ENCODE peak calls at places on chromosome 13, in ten cellular contexts. G is IMR-90; N is pancreas; Q is ascending aorta; I is Caco-2; C is tibial nerve; X is transverse colon; H is heart right ventricle; F is CD4-positive, CD25-positive, alpha-beta regulatory T cell; R is breast epithelium. M is an unnamed sample.
A peak's percentile ranks its signal among the peaks of the same experiment; 100 is the strongest.

GRCh38 chr13:50387124-50387581 is 371.9 kb downstream of the KCNRG start:
- DNase-seq in R (no peak), X (peak; percentile 50), I (peak; percentile 62), Q (peak; percentile 26), H (peak; percentile 52), N (peak; percentile 35), C (peak; percentile 49), G (peak; percentile 42), F (peak; percentile 47), M (peak; percentile 75)

GRCh38 chr13:41231786-41232185 is 31.6 kb downstream of the MTRF1 start:
- DNase-seq in X (peak; percentile 64), C (no peak), G (peak; percentile 37), H (no peak), F (no peak), I (no peak), Q (no peak), R (no peak), N (peak; percentile 93), M (peak; percentile 62)

GRCh38 chr13:39566216-39566869 is 36.6 kb downstream of the LHFPL6 start:
- DNase-seq in R (no peak), F (no peak), C (no peak), I (no peak), X (no peak), G (no peak), H (no peak), N (no peak), Q (no peak), M (no peak)

GRCh38 chr13:33433316-33433715 is 147.8 kb upstream of the STARD13 start:
- DNase-seq in X (no peak), G (no peak), C (no peak), I (no peak), F (no peak), N (no peak), R (no peak), H (no peak), Q (no peak), M (no peak)

GRCh38 chr13:72886272-72887062 is 104.5 kb downstream of the PIBF1 start:
- DNase-seq in N (no peak), C (no peak), X (no peak), Q (no peak), G (peak; percentile 30), I (no peak), F (no peak), H (no peak), R (no peak), M (no peak)

GRCh38 chr13:24617394-24618218 is 62.6 kb upstream of the ATP12A start:
- DNase-seq in H (no peak), I (peak; percentile 23), G (no peak), X (no peak), C (no peak), Q (no peak), R (no peak), N (no peak), F (no peak), M (no peak)

GRCh38 chr13:52925775-52926285 is 77.4 kb upstream of the PCDH8 start:
- DNase-seq in R (peak; percentile 87), G (no peak), X (no peak), H (peak; percentile 23), I (no peak), N (peak; percentile 14), Q (no peak), C (no peak), F (no peak), M (no peak)

GRCh38 chr13:79528356-79528755 is 47.4 kb downstream of the NDFIP2 start:
- DNase-seq in I (no peak), F (no peak), R (no peak), Q (no peak), H (no peak), X (no peak), N (no peak), G (peak; percentile 25), C (no peak), M (no peak)

GRCh38 chr13:50592412-50593145 is 250.9 kb downstream of the DLEU7 start:
- DNase-seq in H (no peak), N (no peak), F (no peak), C (no peak), Q (no peak), I (no peak), G (peak; percentile 87), R (no peak), X (no peak), M (no peak)

GRCh38 chr13:109734002-109734785 is 52.2 kb downstream of the IRS2 start:
- DNase-seq in Q (no peak), H (no peak), C (no peak), N (no peak), I (no peak), R (no peak), F (no peak), G (no peak), X (no peak), M (no peak)

GRCh38 chr13:19155321-19155861 is 26.2 kb downstream of the TUBA3C start:
- DNase-seq in Q (no peak), H (no peak), G (no peak), N (no peak), R (no peak), C (no peak), I (no peak), F (no peak), X (no peak), M (no peak)

GRCh38 chr13:19154843-19155242 is 26.8 kb downstream of the TUBA3C start:
- DNase-seq in F (no peak), G (no peak), R (no peak), C (no peak), Q (no peak), H (no peak), I (no peak), N (no peak), X (no peak), M (no peak)

GRCh38 chr13:19158006-19158405 is 23.6 kb downstream of the TUBA3C start:
- DNase-seq in X (no peak), C (no peak), G (no peak), F (no peak), R (no peak), H (no peak), N (no peak), I (no peak), Q (no peak), M (no peak)

GRCh38 chr13:19157461-19157860 is 24.2 kb downstream of the TUBA3C start:
- DNase-seq in C (no peak), G (no peak), R (no peak), N (no peak), X (no peak), Q (no peak), F (no peak), H (no peak), I (no peak), M (no peak)

DNA sequence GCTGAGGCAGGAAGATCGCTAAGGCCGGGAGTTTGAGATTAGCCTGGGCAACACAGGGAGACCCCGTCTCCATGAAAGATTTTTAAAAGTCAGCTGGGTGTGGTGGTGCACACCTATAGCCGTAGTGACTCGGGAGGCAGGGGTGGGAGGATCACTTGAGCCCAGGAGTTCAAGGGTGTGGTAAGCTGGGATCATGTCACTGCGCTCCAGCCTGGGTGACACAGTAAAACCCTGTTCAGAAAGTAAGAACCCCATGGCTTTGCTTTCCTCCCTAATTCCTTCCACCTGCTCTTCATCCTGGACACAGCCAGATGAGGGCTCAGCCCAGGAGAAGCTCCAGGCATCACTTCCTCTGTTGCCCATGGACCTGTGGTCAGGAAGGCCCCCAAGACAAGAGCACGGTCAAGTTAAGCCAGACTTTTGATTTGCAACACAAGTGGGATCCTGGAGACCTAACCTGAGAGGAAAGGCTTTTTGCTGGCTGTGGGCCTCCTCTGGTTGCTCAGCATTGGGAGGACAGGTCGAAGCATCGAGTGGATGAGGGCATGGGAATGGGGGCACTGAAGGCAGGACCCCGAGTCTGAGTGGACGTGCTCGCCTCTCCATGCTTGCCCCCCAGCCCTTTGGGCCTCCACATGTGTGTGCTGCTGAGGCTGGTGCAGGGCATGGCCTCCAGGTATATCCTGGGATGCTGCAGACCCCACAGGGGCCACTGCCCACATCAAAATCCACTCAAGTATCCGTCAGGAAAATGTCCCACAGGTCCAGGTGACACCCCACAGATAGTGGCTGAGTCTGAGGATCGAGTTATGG is 25.4 kb downstream of the TUBA3C start:
- DNase-seq in N (no peak), G (no peak), I (no peak), X (no peak), Q (no peak), F (no peak), R (no peak), H (no peak), C (no peak), M (no peak)
- H3K9me3 ChIP-seq in N (no peaks in the 10 kb centered on the region), G (peaks cover 73% of the 10 kb centered on the region), I (no peaks in the 10 kb centered on the region), X (no peaks in the 10 kb centered on the region), Q (no peaks in the 10 kb centered on the region), F (no peaks in the 10 kb centered on the region), R (peaks cover 11% of the 10 kb centered on the region), H (no peaks in the 10 kb centered on the region), C (no peaks in the 10 kb centered on the region), M (no peaks in the 10 kb centered on the region)

GRCh38 chr13:95982144-95982543 is 71.1 kb downstream of the UGGT2 start:
- DNase-seq in G (no peak), C (no peak), H (no peak), R (no peak), I (no peak), F (no peak), X (no peak), N (no peak), Q (no peak), M (no peak)
- H3K4me1 ChIP-seq in G (no peaks in the 10 kb centered on the region), C (no peaks in the 10 kb centered on the region), H (no peaks in the 10 kb centered on the region), R (no peaks in the 10 kb centered on the region), I (no peaks in the 10 kb centered on the region), F (no peaks in the 10 kb centered on the region), X (no peaks in the 10 kb centered on the region), N (no peaks in the 10 kb centered on the region), Q (no peaks in the 10 kb centered on the region), M (no peaks in the 10 kb centered on the region)

GRCh38 chr13:104460553-104460952 is 1394.3 kb upstream of the SLC10A2 start:
- DNase-seq in F (no peak), C (no peak), N (no peak), R (no peak), H (no peak), I (no peak), G (no peak), X (no peak), Q (no peak), M (no peak)

GRCh38 chr13:104466016-104466415 is 1399.8 kb upstream of the SLC10A2 start:
- DNase-seq in G (no peak), F (no peak), I (no peak), C (no peak), R (no peak), N (no peak), H (no peak), X (no peak), Q (no peak), M (no peak)

GRCh38 chr13:104461049-104461448 is 1394.8 kb upstream of the SLC10A2 start:
- DNase-seq in X (no peak), R (no peak), I (no peak), F (no peak), C (no peak), G (no peak), Q (no peak), H (no peak), N (no peak), M (no peak)
- H3K9me3 ChIP-seq in X (no peaks in the 10 kb centered on the region), R (no peaks in the 10 kb centered on the region), I (no peaks in the 10 kb centered on the region), F (peaks cover 2% of the 10 kb centered on the region), C (no peaks in the 10 kb centered on the region), G (peaks cover 9% of the 10 kb centered on the region), Q (no peaks in the 10 kb centered on the region), H (no peaks in the 10 kb centered on the region), N (no peaks in the 10 kb centered on the region), M (no peaks in the 10 kb centered on the region)

DNA sequence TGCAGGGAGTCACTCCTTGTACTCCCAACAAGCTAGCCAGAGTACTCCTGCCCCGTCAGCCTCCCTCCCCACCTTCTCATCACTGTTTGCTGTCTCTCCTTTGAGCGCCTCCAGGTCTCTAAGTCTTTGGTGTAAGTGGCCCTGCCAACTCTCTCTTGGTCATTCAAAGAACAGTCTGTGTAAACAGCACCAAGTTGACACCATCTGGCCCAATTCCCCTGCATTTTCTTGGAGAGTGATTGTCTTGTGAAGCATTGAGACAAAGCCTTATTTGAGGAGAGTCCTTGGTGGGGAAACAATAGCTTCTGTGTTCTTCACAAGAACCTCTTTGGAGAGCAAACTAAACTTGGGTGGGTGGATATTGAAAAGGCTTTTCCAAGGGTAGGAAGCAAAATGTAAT is 114.6 kb upstream of the RNF113B start:
- DNase-seq in Q (no peak), R (peak; percentile 51), I (no peak), X (no peak), C (no peak), G (no peak), N (peak; percentile 29), F (no peak), H (no peak), M (no peak)
- H3K4me1 ChIP-seq in Q (no peaks in the 10 kb centered on the region), R (no peaks in the 10 kb centered on the region), I (peaks cover 33% of the 10 kb centered on the region), X (peaks cover 7% of the 10 kb centered on the region), C (no peaks in the 10 kb centered on the region), G (peaks cover 17% of the 10 kb centered on the region), N (peaks cover 32% of the 10 kb centered on the region), F (no peaks in the 10 kb centered on the region), H (no peaks in the 10 kb centered on the region), M (peaks cover 14% of the 10 kb centered on the region)

M was measured in lower lobe of right lung.